ENCODE peak calls at places on chromosomes 12 and 14, in six cellular contexts. One of them, this sample, is unnamed.

GRCh38 chr12:3168775-3169221 is 91.6 kb downstream of the TSPAN9 start:
- DNase-seq in choroid plexus epithelial cell: peak
- DNase-seq in epithelial cell of esophagus: peak
- DNase-seq in NCI-H1105: no peak
- DNase-seq in cerebellum: peak
- DNase-seq in stomach: no peak
- DNase-seq in this sample: peak

GRCh38 chr12:62520361-62520760 is 53.7 kb downstream of the MON2 start:
- DNase-seq in choroid plexus epithelial cell: no peak
- DNase-seq in epithelial cell of esophagus: no peak
- DNase-seq in NCI-H1105: no peak
- DNase-seq in cerebellum: no peak
- DNase-seq in stomach: no peak
- DNase-seq in this sample: no peak

GRCh38 chr12:93989913-93990312 is 158.5 kb upstream of the PLXNC1 start:
- DNase-seq in choroid plexus epithelial cell: no peak
- DNase-seq in epithelial cell of esophagus: no peak
- DNase-seq in NCI-H1105: no peak
- DNase-seq in cerebellum: no peak
- DNase-seq in stomach: no peak
- DNase-seq in this sample: no peak

GRCh38 chr14:88504602-88505001 is 50.2 kb downstream of the PTPN21 start:
- DNase-seq in choroid plexus epithelial cell: no peak
- DNase-seq in epithelial cell of esophagus: no peak
- DNase-seq in NCI-H1105: no peak
- DNase-seq in cerebellum: no peak
- DNase-seq in stomach: no peak
- DNase-seq in this sample: no peak

GRCh38 chr12:51335931-51336330 is 10.5 kb downstream of the CELA1 start:
- DNase-seq in choroid plexus epithelial cell: no peak
- DNase-seq in epithelial cell of esophagus: no peak
- DNase-seq in NCI-H1105: no peak
- DNase-seq in cerebellum: no peak
- DNase-seq in stomach: no peak
- DNase-seq in this sample: no peak

GRCh38 chr14:95272057-95272456 is 47.7 kb downstream of the CLMN start:
- DNase-seq in choroid plexus epithelial cell: no peak
- DNase-seq in epithelial cell of esophagus: no peak
- DNase-seq in NCI-H1105: no peak
- DNase-seq in cerebellum: no peak
- DNase-seq in stomach: no peak
- DNase-seq in this sample: no peak

GRCh38 chr14:23356662-23357061 is 4.0 kb upstream of the SLC22A17 start:
- DNase-seq in choroid plexus epithelial cell: no peak
- DNase-seq in epithelial cell of esophagus: no peak
- DNase-seq in NCI-H1105: no peak
- DNase-seq in cerebellum: no peak
- DNase-seq in stomach: no peak
- DNase-seq in this sample: no peak

GRCh38 chr12:49705479-49706267 is 1.5 kb downstream of the FMNL3 start:
- DNase-seq in choroid plexus epithelial cell: peak
- DNase-seq in epithelial cell of esophagus: peak
- DNase-seq in NCI-H1105: no peak
- DNase-seq in cerebellum: no peak
- DNase-seq in stomach: no peak
- DNase-seq in this sample: peak

GRCh38 chr14:77238996-77239395 is 32.0 kb downstream of the NGB start:
- DNase-seq in choroid plexus epithelial cell: no peak
- DNase-seq in epithelial cell of esophagus: no peak
- DNase-seq in NCI-H1105: no peak
- DNase-seq in cerebellum: no peak
- DNase-seq in stomach: no peak
- DNase-seq in this sample: no peak

GRCh38 chr14:42523656-42524055 is 917.0 kb downstream of the LRFN5 start:
- DNase-seq in choroid plexus epithelial cell: no peak
- DNase-seq in epithelial cell of esophagus: no peak
- DNase-seq in NCI-H1105: no peak
- DNase-seq in cerebellum: no peak
- DNase-seq in stomach: no peak
- DNase-seq in this sample: no peak

GRCh38 chr12:6766651-6767300 is 613 bp downstream of the PTMS start:
- DNase-seq in choroid plexus epithelial cell: peak
- DNase-seq in epithelial cell of esophagus: peak
- DNase-seq in NCI-H1105: peak
- DNase-seq in cerebellum: peak
- DNase-seq in stomach: peak
- DNase-seq in this sample: peak

GRCh38 chr12:57722716-57723629 is 15.6 kb downstream of the AGAP2 start:
- DNase-seq in choroid plexus epithelial cell: no peak
- DNase-seq in epithelial cell of esophagus: no peak
- DNase-seq in NCI-H1105: no peak
- DNase-seq in cerebellum: peak
- DNase-seq in stomach: no peak
- DNase-seq in this sample: no peak

GRCh38 chr12:104372721-104373335 is 69.3 kb downstream of the EID3 start:
- DNase-seq in choroid plexus epithelial cell: no peak
- DNase-seq in epithelial cell of esophagus: no peak
- DNase-seq in NCI-H1105: no peak
- DNase-seq in cerebellum: no peak
- DNase-seq in stomach: no peak
- DNase-seq in this sample: no peak

GRCh38 chr14:22542360-22542759 is 46.7 kb downstream of the DAD1 start:
- DNase-seq in choroid plexus epithelial cell: no peak
- DNase-seq in epithelial cell of esophagus: peak
- DNase-seq in NCI-H1105: no peak
- DNase-seq in cerebellum: no peak
- DNase-seq in stomach: no peak
- DNase-seq in this sample: no peak

GRCh38 chr12:2893007-2893406 is 2.3 kb downstream of the TULP3 start:
- DNase-seq in choroid plexus epithelial cell: peak
- DNase-seq in epithelial cell of esophagus: peak
- DNase-seq in NCI-H1105: no peak
- DNase-seq in cerebellum: no peak
- DNase-seq in stomach: no peak
- DNase-seq in this sample: no peak

GRCh38 chr12:132622437-132623071 is 4.0 kb downstream of the P2RX2 start:
- DNase-seq in choroid plexus epithelial cell: peak
- DNase-seq in epithelial cell of esophagus: peak
- DNase-seq in NCI-H1105: no peak
- DNase-seq in cerebellum: no peak
- DNase-seq in stomach: no peak
- DNase-seq in this sample: no peak

GRCh38 chr14:77296906-77297305 is 23.8 kb downstream of the POMT2 start:
- DNase-seq in choroid plexus epithelial cell: no peak
- DNase-seq in epithelial cell of esophagus: no peak
- DNase-seq in NCI-H1105: no peak
- DNase-seq in cerebellum: no peak
- DNase-seq in stomach: no peak
- DNase-seq in this sample: no peak

GRCh38 chr12:117052386-117053049 is 46.7 kb downstream of the TESC start:
- DNase-seq in choroid plexus epithelial cell: no peak
- DNase-seq in epithelial cell of esophagus: no peak
- DNase-seq in NCI-H1105: peak
- DNase-seq in cerebellum: no peak
- DNase-seq in stomach: no peak
- DNase-seq in this sample: peak

GRCh38 chr14:49249022-49249421 is 337.2 kb downstream of the RPS29 start:
- DNase-seq in choroid plexus epithelial cell: no peak
- DNase-seq in epithelial cell of esophagus: peak
- DNase-seq in NCI-H1105: no peak
- DNase-seq in cerebellum: no peak
- DNase-seq in stomach: no peak
- DNase-seq in this sample: no peak

GRCh38 chr12:90233168-90234100 is 524.8 kb upstream of the ATP2B1 start:
- DNase-seq in choroid plexus epithelial cell: peak
- DNase-seq in epithelial cell of esophagus: peak
- DNase-seq in NCI-H1105: no peak
- DNase-seq in cerebellum: no peak
- DNase-seq in stomach: no peak
- DNase-seq in this sample: no peak

GRCh38 chr12:100450726-100451125 is 22.9 kb upstream of the NR1H4 start:
- DNase-seq in choroid plexus epithelial cell: peak
- DNase-seq in epithelial cell of esophagus: peak
- DNase-seq in NCI-H1105: peak
- DNase-seq in cerebellum: no peak
- DNase-seq in stomach: no peak
- DNase-seq in this sample: no peak

GRCh38 chr14:64762044-64763034 is 58.1 kb downstream of the PLEKHG3 start:
- DNase-seq in choroid plexus epithelial cell: peak
- DNase-seq in epithelial cell of esophagus: peak
- DNase-seq in NCI-H1105: peak
- DNase-seq in cerebellum: peak
- DNase-seq in stomach: peak
- DNase-seq in this sample: peak

GRCh38 chr12:21941522-21942376 is 523 bp upstream of the ABCC9 start:
- DNase-seq in choroid plexus epithelial cell: peak
- DNase-seq in epithelial cell of esophagus: peak
- DNase-seq in NCI-H1105: no peak
- DNase-seq in cerebellum: no peak
- DNase-seq in stomach: no peak
- DNase-seq in this sample: peak

GRCh38 chr12:122722347-122722746 is 5.7 kb upstream of the HCAR3 start:
- DNase-seq in choroid plexus epithelial cell: no peak
- DNase-seq in epithelial cell of esophagus: no peak
- DNase-seq in NCI-H1105: no peak
- DNase-seq in cerebellum: no peak
- DNase-seq in stomach: no peak
- DNase-seq in this sample: no peak

GRCh38 chr12:20374775-20375174 is 6.4 kb downstream of the PDE3A start:
- DNase-seq in choroid plexus epithelial cell: no peak
- DNase-seq in epithelial cell of esophagus: no peak
- DNase-seq in NCI-H1105: no peak
- DNase-seq in cerebellum: no peak
- DNase-seq in stomach: no peak
- DNase-seq in this sample: no peak

GRCh38 chr12:3797649-3798048 is 44.7 kb upstream of the CRACR2A start:
- DNase-seq in choroid plexus epithelial cell: no peak
- DNase-seq in epithelial cell of esophagus: no peak
- DNase-seq in NCI-H1105: no peak
- DNase-seq in cerebellum: no peak
- DNase-seq in stomach: no peak
- DNase-seq in this sample: no peak

GRCh38 chr12:116244474-116245090 is 32.9 kb downstream of the MED13L start:
- DNase-seq in choroid plexus epithelial cell: no peak
- DNase-seq in epithelial cell of esophagus: no peak
- DNase-seq in NCI-H1105: no peak
- DNase-seq in cerebellum: no peak
- DNase-seq in stomach: no peak
- DNase-seq in this sample: no peak

GRCh38 chr12:78963439-78964222 is 99.1 kb downstream of the SYT1 start:
- DNase-seq in choroid plexus epithelial cell: peak
- DNase-seq in epithelial cell of esophagus: peak
- DNase-seq in NCI-H1105: no peak
- DNase-seq in cerebellum: no peak
- DNase-seq in stomach: no peak
- DNase-seq in this sample: no peak

GRCh38 chr12:126404293-126404851 is 1339.1 kb downstream of the AACS start:
- DNase-seq in choroid plexus epithelial cell: no peak
- DNase-seq in epithelial cell of esophagus: peak
- DNase-seq in NCI-H1105: no peak
- DNase-seq in cerebellum: no peak
- DNase-seq in stomach: no peak
- DNase-seq in this sample: no peak

GRCh38 chr12:54925319-54925718 is 59.2 kb downstream of the TESPA1 start:
- DNase-seq in choroid plexus epithelial cell: no peak
- DNase-seq in epithelial cell of esophagus: no peak
- DNase-seq in NCI-H1105: no peak
- DNase-seq in cerebellum: no peak
- DNase-seq in stomach: no peak
- DNase-seq in this sample: no peak

GRCh38 chr12:51905507-51906438 is 1.5 kb upstream of the ACVRL1 start:
- DNase-seq in choroid plexus epithelial cell: peak
- DNase-seq in epithelial cell of esophagus: no peak
- DNase-seq in NCI-H1105: no peak
- DNase-seq in cerebellum: no peak
- DNase-seq in stomach: peak
- DNase-seq in this sample: peak

GRCh38 chr12:53173085-53173715 is 7.3 kb upstream of the ZNF740 start:
- DNase-seq in choroid plexus epithelial cell: no peak
- DNase-seq in epithelial cell of esophagus: peak
- DNase-seq in NCI-H1105: no peak
- DNase-seq in cerebellum: no peak
- DNase-seq in stomach: no peak
- DNase-seq in this sample: no peak

GRCh38 chr14:95225251-95225887 is 68.0 kb upstream of the DICER1 start:
- DNase-seq in choroid plexus epithelial cell: no peak
- DNase-seq in epithelial cell of esophagus: no peak
- DNase-seq in NCI-H1105: no peak
- DNase-seq in cerebellum: no peak
- DNase-seq in stomach: no peak
- DNase-seq in this sample: peak

GRCh38 chr14:97776890-97777564 is 979.8 kb downstream of the VRK1 start:
- DNase-seq in choroid plexus epithelial cell: no peak
- DNase-seq in epithelial cell of esophagus: peak
- DNase-seq in NCI-H1105: no peak
- DNase-seq in cerebellum: no peak
- DNase-seq in stomach: no peak
- DNase-seq in this sample: no peak

GRCh38 chr12:127780881-127781280 is 486.1 kb upstream of the TMEM132C start:
- DNase-seq in choroid plexus epithelial cell: no peak
- DNase-seq in epithelial cell of esophagus: no peak
- DNase-seq in NCI-H1105: no peak
- DNase-seq in cerebellum: no peak
- DNase-seq in stomach: no peak
- DNase-seq in this sample: no peak

GRCh38 chr14:92677955-92678354 is 70.5 kb downstream of the LGMN start:
- DNase-seq in choroid plexus epithelial cell: no peak
- DNase-seq in epithelial cell of esophagus: no peak
- DNase-seq in NCI-H1105: no peak
- DNase-seq in cerebellum: no peak
- DNase-seq in stomach: no peak
- DNase-seq in this sample: no peak

GRCh38 chr12:108806921-108807320 is 50.5 kb downstream of the SSH1 start:
- DNase-seq in choroid plexus epithelial cell: no peak
- DNase-seq in epithelial cell of esophagus: no peak
- DNase-seq in NCI-H1105: no peak
- DNase-seq in cerebellum: no peak
- DNase-seq in stomach: no peak
- DNase-seq in this sample: no peak

This sample was measured in body of pancreas.